ENCODE peak calls at places on chromosomes 11 and 22, in five cellular contexts. W is AG10803; G is CD8-positive, alpha-beta memory T cell; P is breast epithelium; X is A549. L is an unnamed sample.

GRCh38 chr11:127035812-127036211 is 35.2 kb upstream of the KIRREL3 start:
- DNase-seq in X (no peak), P (no peak), G (no peak), W (no peak), L (no peak)

GRCh38 chr22:17824452-17824851 is 50.2 kb upstream of the BID start:
- DNase-seq in G (no peak), P (no peak), W (no peak), X (no peak), L (no peak)

GRCh38 chr11:11966826-11967668 is 41.4 kb downstream of the DKK3 start:
- DNase-seq in P (no peak), X (peak), G (peak), W (peak), L (peak)

GRCh38 chr11:124536520-124536919 is 6.9 kb downstream of the OR8B12 start:
- DNase-seq in W (peak), P (peak), X (no peak), G (no peak), L (peak)

GRCh38 chr11:114277637-114278341 is 18.4 kb upstream of the NNMT start:
- DNase-seq in P (no peak), W (no peak), G (no peak), X (no peak), L (no peak)

GRCh38 chr11:2581151-2581930 is 118.5 kb downstream of the KCNQ1OT1 start:
- DNase-seq in P (no peak), W (no peak), G (no peak), X (no peak), L (no peak)

GRCh38 chr11:78010755-78011154 is 12.3 kb downstream of the KCTD14 start:
- DNase-seq in W (no peak), G (no peak), P (no peak), X (no peak), L (no peak)

GRCh38 chr11:92557848-92558247 is 333.2 kb downstream of the FAT3 start:
- DNase-seq in W (no peak), G (no peak), X (no peak), P (no peak), L (no peak)

GRCh38 chr11:75969626-75970308 is 154.8 kb downstream of the UVRAG start:
- DNase-seq in P (no peak), W (peak), X (no peak), G (no peak), L (no peak)

GRCh38 chr22:37449281-37449680 is 22.0 kb upstream of the ELFN2 start:
- DNase-seq in P (no peak), W (no peak), G (no peak), X (no peak), L (no peak)

GRCh38 chr11:69413015-69413801 is 68.3 kb upstream of the LINC01488 start:
- DNase-seq in G (no peak), X (no peak), P (no peak), W (no peak), L (no peak)

DNA sequence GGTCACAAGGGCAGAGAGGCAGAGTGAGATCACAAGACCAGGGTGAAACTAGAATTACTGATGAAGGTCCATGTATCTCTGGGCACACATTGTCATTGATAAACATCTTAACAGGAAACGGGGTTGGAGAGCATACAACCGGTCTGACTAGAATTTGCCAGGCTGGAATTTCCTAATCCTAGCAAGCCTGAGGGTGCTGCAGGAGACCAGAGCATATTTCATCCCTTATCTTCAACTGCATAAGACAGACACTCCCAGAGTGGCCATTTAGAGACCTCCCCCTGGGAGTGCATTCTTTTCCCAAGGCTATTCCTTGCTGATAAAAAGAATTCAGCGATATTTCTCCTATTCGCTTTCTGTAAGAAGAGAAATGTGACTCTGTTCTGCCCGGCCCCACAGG is 84.6 kb upstream of the IZUMO1R start:
- DNase-seq in X (no peak), W (no peak), G (no peak), P (no peak), L (no peak)
- H3K4me3 ChIP-seq in X (no peak), W (no peak), G (no peak), P (no peak), L (no peak)

GRCh38 chr22:40817737-40818136 is 1.4 kb downstream of the SLC25A17 start:
- DNase-seq in X (no peak), W (no peak), G (no peak), P (no peak), L (no peak)
- H3K4me3 ChIP-seq in X (peak), W (peak), G (no peak), P (peak), L (peak)

DNA sequence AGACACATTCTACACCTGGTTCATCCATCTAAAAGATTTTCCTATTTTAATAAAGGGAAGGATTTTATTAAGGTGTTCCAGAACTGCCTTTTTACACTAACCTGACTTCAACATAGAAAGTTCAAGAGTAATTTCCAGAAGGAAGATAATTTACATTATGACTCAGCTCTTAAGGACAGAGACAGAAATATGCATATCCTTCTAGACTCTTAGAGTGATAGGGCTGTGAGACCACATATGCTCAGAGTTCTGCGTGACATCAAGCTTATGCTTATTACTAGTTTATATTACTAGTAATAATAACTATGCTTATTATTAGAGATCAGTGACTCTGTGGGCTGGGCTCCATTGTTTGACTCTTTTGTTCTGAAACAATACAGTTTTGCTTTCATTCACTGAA is 4.6 kb downstream of the PDGFD start:
- DNase-seq in X (no peak), G (no peak), W (no peak), P (no peak), L (no peak)
- H3K4me3 ChIP-seq in X (no peak), G (no peak), W (no peak), P (no peak), L (no peak)

DNA sequence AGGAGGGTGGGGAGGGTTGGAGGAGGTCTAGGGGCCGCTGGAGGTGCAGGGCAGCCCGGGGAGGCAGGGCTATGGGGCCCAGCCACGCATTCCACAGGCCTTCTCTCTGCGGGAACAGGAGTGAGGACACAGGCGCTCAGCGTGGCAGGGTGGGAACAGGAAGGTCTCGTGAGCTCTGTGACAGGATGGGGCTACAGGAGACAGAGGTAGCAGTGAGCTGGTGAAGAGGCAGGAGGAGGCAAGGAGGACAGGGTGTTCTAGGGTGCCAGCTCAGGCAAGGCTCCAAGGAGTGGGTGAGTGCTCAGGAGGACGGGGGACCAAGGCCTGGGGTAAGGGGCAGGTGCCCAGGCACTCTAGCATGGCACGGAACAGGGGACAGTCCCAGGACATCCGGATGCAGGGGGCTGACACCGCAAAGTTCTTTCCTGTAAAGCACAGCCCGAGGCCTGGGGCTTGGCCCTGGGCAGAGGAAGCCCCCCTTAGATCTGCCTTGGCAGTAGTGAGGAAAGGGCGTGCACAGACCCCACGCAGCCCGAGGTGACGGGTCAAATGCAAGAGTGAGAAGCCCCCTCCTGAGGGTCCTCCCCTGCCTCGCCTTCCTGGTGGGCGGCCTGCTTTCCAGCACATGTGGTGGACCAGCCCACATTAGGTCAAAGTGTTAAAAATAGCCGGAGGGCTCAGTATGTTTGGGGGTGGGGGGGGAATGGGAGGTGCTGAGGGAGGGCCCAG is 4.7 kb upstream of the NEAT1 start:
- DNase-seq in W (peak), G (peak), X (no peak), P (no peak), L (no peak)
- H3K4me3 ChIP-seq in W (peak), G (peak), X (peak), P (peak), L (peak)

GRCh38 chr11:89436071-89436470 is 55.1 kb downstream of the NOX4 start:
- DNase-seq in P (no peak), G (no peak), X (no peak), W (peak), L (no peak)
- H3K4me3 ChIP-seq in P (no peak), G (no peak), X (no peak), W (no peak), L (no peak)

GRCh38 chr11:60951611-60951908 is 416 bp downstream of the SLC15A3 start:
- DNase-seq in G (no peak), W (no peak), P (no peak), X (no peak), L (no peak)

GRCh38 chr11:60950024-60950423 is 2.0 kb downstream of the SLC15A3 start:
- DNase-seq in W (no peak), G (no peak), P (no peak), X (no peak), L (no peak)

GRCh38 chr11:60951909-60952741 is at the start of gene SLC15A3:
- DNase-seq in G (no peak), P (peak), W (peak), X (no peak), L (no peak)

GRCh38 chr11:60952742-60953170 is 780 bp upstream of the SLC15A3 start:
- DNase-seq in W (no peak), P (no peak), X (no peak), G (no peak), L (no peak)

GRCh38 chr11:60950933-60951610 is 904 bp downstream of the SLC15A3 start:
- DNase-seq in W (no peak), P (no peak), G (no peak), X (no peak), L (no peak)
- H3K4me3 ChIP-seq in W (peak), P (peak), G (peak), X (no peak), L (no peak)

GRCh38 chr22:21100149-21101032 is 54.6 kb downstream of the LRRC74B start:
- DNase-seq in W (peak), P (no peak), X (no peak), G (no peak), L (no peak)

GRCh38 chr22:21101877-21102638 is 56.3 kb downstream of the LRRC74B start:
- DNase-seq in P (no peak), G (no peak), W (no peak), X (no peak), L (peak)

GRCh38 chr22:21104126-21104691 is 58.5 kb downstream of the LRRC74B start:
- DNase-seq in G (no peak), W (no peak), X (no peak), P (no peak), L (no peak)

GRCh38 chr22:21103633-21104032 is 57.9 kb downstream of the LRRC74B start:
- DNase-seq in P (no peak), G (no peak), W (no peak), X (no peak), L (no peak)

GRCh38 chr22:21102659-21103267 is 57.0 kb downstream of the LRRC74B start:
- DNase-seq in X (peak), P (no peak), G (peak), W (peak), L (peak)
- H3K4me3 ChIP-seq in X (peak), P (peak), G (no peak), W (no peak), L (peak)

GRCh38 chr22:40176921-40177737 is 596 bp upstream of the TNRC6B start:
- DNase-seq in W (peak), G (peak), P (no peak), X (no peak), L (peak)

GRCh38 chr22:40175571-40176105 is 2.1 kb upstream of the TNRC6B start:
- DNase-seq in W (peak), P (no peak), G (no peak), X (no peak), L (no peak)

GRCh38 chr22:40178417-40179409 is 988 bp downstream of the TNRC6B start:
- DNase-seq in X (no peak), P (no peak), W (peak), G (no peak), L (peak)

GRCh38 chr22:40179535-40179934 is 1.8 kb downstream of the TNRC6B start:
- DNase-seq in W (no peak), P (no peak), G (no peak), X (no peak), L (no peak)

GRCh38 chr22:40177738-40178416 is at the start of gene TNRC6B:
- DNase-seq in P (peak), W (peak), G (peak), X (peak), L (peak)
- H3K4me3 ChIP-seq in P (peak), W (peak), G (peak), X (peak), L (peak)

GRCh38 chr22:29758959-29759358 is 7.8 kb downstream of the ZMAT5 start:
- DNase-seq in W (no peak), X (no peak), G (no peak), P (no peak), L (no peak)

GRCh38 chr22:29756341-29756740 is 10.5 kb downstream of the ZMAT5 start:
- DNase-seq in X (no peak), G (no peak), P (no peak), W (no peak), L (no peak)

GRCh38 chr22:29757096-29757495 is 9.7 kb downstream of the ZMAT5 start:
- DNase-seq in P (no peak), X (no peak), G (no peak), W (no peak), L (no peak)

GRCh38 chr22:29755889-29756288 is 10.9 kb downstream of the ZMAT5 start:
- DNase-seq in P (no peak), X (no peak), W (no peak), G (no peak), L (no peak)

GRCh38 chr22:29758068-29758622 is 8.7 kb downstream of the ZMAT5 start:
- DNase-seq in G (no peak), X (no peak), W (no peak), P (no peak), L (no peak)
- H3K4me3 ChIP-seq in G (no peak), X (no peak), W (no peak), P (no peak), L (no peak)

L was measured in Jurkat, Clone E6-1.